ENCODE peak calls at places on chromosomes 4 and X, in six cellular contexts. T is mesenchymal stem cell, W is IMR-90, B is H9, Z is H1, Y is trophoblast cell. L is an unnamed sample.

GRCh38 chr4:155787113-155787710 is 28.4 kb downstream of the GUCY1B1 start:
- DNase-seq in T (peak; percentile 74), W (peak; percentile 70), B (no peak), Z (no peak), Y (peak; percentile 18), L (peak; percentile 18)

GRCh38 chr4:95522682-95523410 is 25.9 kb downstream of the UNC5C start:
- DNase-seq in T (no peak), W (no peak), B (no peak), Z (no peak), Y (no peak), L (no peak)

GRCh38 chr4:87543835-87544461 is 14.8 kb upstream of the SPARCL1 start:
- DNase-seq in T (peak; percentile 47), W (peak; percentile 52), B (no peak), Z (no peak), Y (no peak), L (no peak)

GRCh38 chr4:68466185-68466584 is 18.9 kb downstream of the TMPRSS11E start:
- DNase-seq in T (peak; percentile 85), W (peak; percentile 68), B (no peak), Z (no peak), Y (no peak), L (no peak)

GRCh38 chrX:115142057-115142456 is 47.2 kb upstream of the RBMXL3 start:
- DNase-seq in T (no peak), W (no peak), B (no peak), Z (no peak), Y (no peak), L (no peak)

GRCh38 chr4:80271806-80272205 is 5.3 kb downstream of the FGF5 start:
- DNase-seq in T (no peak), W (no peak), B (no peak), Z (no peak), Y (no peak), L (no peak)

GRCh38 chr4:5224340-5224739 is 173.1 kb downstream of the STK32B start:
- DNase-seq in T (peak; percentile 23), W (peak; percentile 34), B (no peak), Z (no peak), Y (no peak), L (no peak)

GRCh38 chrX:387729-388128 is 1.0 kb upstream of the PPP2R3B start:
- DNase-seq in T (no peak), W (no peak), B (no peak), Z (no peak), Y (no peak), L (no peak)

GRCh38 chrX:24607616-24608015 is 39.5 kb downstream of the PCYT1B start:
- DNase-seq in T (peak; percentile 14), W (no peak), B (no peak), Z (no peak), Y (no peak), L (no peak)

DNA sequence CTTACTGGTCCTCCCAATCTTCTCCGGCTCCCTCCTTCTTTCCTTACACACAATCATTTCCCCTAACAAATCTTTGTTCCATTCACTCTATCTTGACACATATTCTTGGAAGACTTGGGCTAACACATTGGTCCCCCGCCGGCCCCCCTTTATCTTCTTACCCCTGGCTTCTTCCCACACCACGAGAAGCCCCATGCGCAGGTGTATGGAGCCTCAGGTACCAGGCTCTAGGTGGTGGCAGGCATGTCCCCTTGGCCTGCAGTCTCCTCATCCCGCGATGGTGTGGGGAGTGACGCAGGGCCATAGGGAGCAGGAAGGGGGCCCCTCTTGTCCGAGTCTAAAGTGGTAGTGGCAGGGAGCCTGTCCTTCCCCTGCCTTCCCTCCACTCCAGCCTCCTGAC is 49.9 kb downstream of the DIPK2B start:
- DNase-seq in T (no peak), W (no peak), B (no peak), Z (no peak), Y (no peak), L (no peak)
- H3K9me3 ChIP-seq in T (no peaks in the 10 kb centered on the region), W (no peaks in the 10 kb centered on the region), B (peaks cover 44% of the 10 kb centered on the region), Z (no peaks in the 10 kb centered on the region), Y (no peaks in the 10 kb centered on the region), L (no peaks in the 10 kb centered on the region)

DNA sequence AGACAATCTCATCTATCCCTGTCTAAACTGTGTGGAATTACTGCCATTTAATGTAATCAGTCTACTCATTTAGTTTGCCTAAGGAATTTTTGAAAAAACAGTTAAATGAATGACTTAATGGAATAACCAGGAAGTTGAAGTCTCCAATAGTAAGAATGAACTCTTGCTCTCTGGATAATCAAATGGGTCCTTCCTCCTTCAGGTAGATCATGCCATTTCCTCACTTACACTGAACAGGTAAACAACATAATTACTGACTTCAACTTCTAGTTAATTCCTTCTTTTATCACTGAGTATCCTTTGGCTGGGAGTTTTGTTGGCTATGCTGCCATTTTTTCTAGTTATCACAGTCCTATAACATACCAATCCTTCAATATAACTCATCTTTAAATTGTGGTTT is 56.0 kb downstream of the ELOVL6 start:
- DNase-seq in T (no peak), W (no peak), B (no peak), Z (no peak), Y (no peak), L (no peak)
- H4K91ac ChIP-seq in T (no peak overlapping the region), W (no peak overlapping the region), B (no peak overlapping the region), Z (no peak overlapping the region), Y (no peak overlapping the region), L (no peak overlapping the region)

GRCh38 chrX:137427813-137428212 is 138.1 kb upstream of the ZIC3 start:
- DNase-seq in T (peak; percentile 0), W (no peak), B (no peak), Z (no peak), Y (no peak), L (no peak)
- H4K8ac ChIP-seq in T (no peak overlapping the region), W (no peak overlapping the region), B (no peak overlapping the region), Z (no peak overlapping the region), Y (no peak overlapping the region), L (no peak overlapping the region)

GRCh38 chr4:590313-590841 is 14.3 kb upstream of the TMEM271 start:
- DNase-seq in T (no peak), W (no peak), B (no peak), Z (no peak), Y (no peak), L (no peak)
- H3K9me3 ChIP-seq in T (peaks cover 6% of the 10 kb centered on the region), W (peaks cover 4% of the 10 kb centered on the region), B (no peaks in the 10 kb centered on the region), Z (no peaks in the 10 kb centered on the region), Y (peaks cover 5% of the 10 kb centered on the region), L (peaks cover 3% of the 10 kb centered on the region)

GRCh38 chr4:185761352-185762235 is 50.4 kb downstream of the SORBS2 start:
- DNase-seq in T (no peak), W (no peak), B (no peak), Z (no peak), Y (no peak), L (no peak)
- H4K91ac ChIP-seq in T (no peak overlapping the region), W (no peak overlapping the region), B (no peak overlapping the region), Z (no peak overlapping the region), Y (no peak overlapping the region), L (no peak overlapping the region)

GRCh38 chrX:106936246-106936645 is 16.0 kb downstream of the CLDN2 start:
- DNase-seq in T (no peak), W (no peak), B (no peak), Z (no peak), Y (peak; percentile 56), L (no peak)
- H4K8ac ChIP-seq in T (no peak overlapping the region), W (no peak overlapping the region), B (no peak overlapping the region), Z (no peak overlapping the region), Y (no peak overlapping the region), L (no peak overlapping the region)

GRCh38 chrX:76550016-76550415 is 122.5 kb downstream of the MAGEE1 start:
- DNase-seq in T (no peak), W (no peak), B (no peak), Z (no peak), Y (no peak), L (no peak)
- H3K9me3 ChIP-seq in T (peaks cover 20% of the 10 kb centered on the region), W (peaks cover 6% of the 10 kb centered on the region), B (peaks cover 38% of the 10 kb centered on the region), Z (peaks cover 6% of the 10 kb centered on the region), Y (no peaks in the 10 kb centered on the region), L (no peaks in the 10 kb centered on the region)

GRCh38 chr4:82818974-82819662 is 20.5 kb upstream of the SCD5 start:
- DNase-seq in T (no peak), W (no peak), B (no peak), Z (no peak), Y (no peak), L (no peak)
- H4K91ac ChIP-seq in T (no peak overlapping the region), W (no peak overlapping the region), B (no peak overlapping the region), Z (no peak overlapping the region), Y (no peak overlapping the region), L (no peak overlapping the region)

L was measured in neuronal stem cell.